ENCODE peak calls at places on chromosomes 6 and 20, in five cellular contexts. F, C, G, E and K are unnamed samples.

GRCh38 chr6:2042951-2043648 is 202.3 kb downstream of the GMDS start:
- DNase-seq in G (no peak), F (no peak), C (peak), E (no peak), K (no peak)

GRCh38 chr20:50690562-50690978 is 772 bp downstream of the RIPOR3 start:
- DNase-seq in G (no peak), E (no peak), C (no peak), F (no peak), K (no peak)

GRCh38 chr6:45076217-45076616 is 251.9 kb upstream of the RUNX2 start:
- DNase-seq in F (no peak), G (no peak), E (no peak), C (no peak), K (no peak)

GRCh38 chr6:118896339-118897136 is 2.6 kb downstream of the ASF1A start:
- DNase-seq in C (no peak), G (no peak), E (no peak), F (no peak), K (no peak)

GRCh38 chr6:42428326-42429041 is 23.2 kb downstream of the TRERF1 start:
- DNase-seq in E (peak), C (no peak), G (no peak), F (peak), K (no peak)

GRCh38 chr6:107822154-107823046 is 1.7 kb downstream of the SCML4 start:
- DNase-seq in E (peak), C (no peak), G (no peak), F (no peak), K (no peak)

GRCh38 chr20:41168281-41169183 is 31.2 kb downstream of the PLCG1 start:
- DNase-seq in E (no peak), F (no peak), C (no peak), G (no peak), K (no peak)

GRCh38 chr6:3370361-3371221 is 86.3 kb downstream of the SLC22A23 start:
- DNase-seq in E (peak), G (no peak), C (no peak), F (no peak), K (no peak)

GRCh38 chr6:29924287-29924686 is 18.0 kb upstream of the HLA-A start:
- DNase-seq in G (no peak), C (no peak), F (no peak), E (no peak), K (no peak)

GRCh38 chr6:122869437-122870024 is 80.5 kb downstream of the SMPDL3A start:
- DNase-seq in C (peak), F (no peak), E (no peak), G (no peak), K (peak)

GRCh38 chr6:53761036-53761435 is 33.8 kb upstream of the LRRC1 start:
- DNase-seq in F (no peak), E (no peak), C (no peak), G (no peak), K (no peak)

GRCh38 chr6:146898069-146898887 is 299.5 kb downstream of the ADGB start:
- DNase-seq in E (no peak), C (no peak), G (no peak), F (no peak), K (no peak)

GRCh38 chr20:22781869-22782268 is 197.5 kb upstream of the FOXA2 start:
- DNase-seq in F (no peak), C (no peak), G (no peak), E (no peak), K (no peak)

GRCh38 chr6:21111399-21111725 is 482.2 kb upstream of the SOX4 start:
- DNase-seq in E (no peak), C (no peak), G (no peak), F (no peak), K (no peak)

GRCh38 chr20:49091104-49091503 is 45.0 kb downstream of the CSE1L start:
- DNase-seq in G (no peak), F (no peak), E (no peak), C (no peak), K (no peak)

GRCh38 chr6:21769973-21770372 is 176.4 kb downstream of the SOX4 start:
- DNase-seq in E (no peak), F (no peak), C (no peak), G (no peak), K (no peak)

GRCh38 chr20:1001981-1002681 is at the start of gene RSPO4:
- DNase-seq in F (no peak), C (peak), G (peak), E (no peak), K (peak)

GRCh38 chr20:13396036-13396435 is 175.0 kb downstream of the ISM1 start:
- DNase-seq in E (no peak), C (no peak), F (no peak), G (no peak), K (no peak)

GRCh38 chr20:49595346-49595745 is 27.4 kb upstream of the PTGIS start:
- DNase-seq in E (no peak), F (no peak), G (no peak), C (no peak), K (no peak)

GRCh38 chr20:63768591-63769515 is 29.3 kb downstream of the SLC2A4RG start:
- DNase-seq in F (no peak), C (no peak), E (no peak), G (no peak), K (no peak)

GRCh38 chr6:105985098-105985815 is 100.9 kb upstream of the PRDM1 start:
- DNase-seq in E (no peak), F (no peak), G (no peak), C (no peak), K (no peak)

GRCh38 chr6:41536884-41537347 is 9.3 kb upstream of the FOXP4 start:
- DNase-seq in C (no peak), E (no peak), F (no peak), G (no peak), K (no peak)